ENCODE peak calls at places on chromosomes 11 and 22, in six cellular contexts. One of them, this sample, is unnamed.

GRCh38 chr11:108596701-108597100 is 3.1 kb upstream of the EXPH5 start:
- DNase-seq in kidney tubule cell: no peak
- DNase-seq in hippocampal formation: no peak
- DNase-seq in fibroblast of lung: no peak
- DNase-seq in D341Med: no peak
- DNase-seq in fibroblast of mammary gland: no peak
- DNase-seq in this sample: no peak

GRCh38 chr11:65613091-65613928 is 711 bp downstream of the MAP3K11 start:
- DNase-seq in kidney tubule cell: peak
- DNase-seq in hippocampal formation: no peak
- DNase-seq in fibroblast of lung: no peak
- DNase-seq in D341Med: no peak
- DNase-seq in fibroblast of mammary gland: no peak
- DNase-seq in this sample: no peak

GRCh38 chr11:92227233-92227593 is 2.6 kb downstream of the FAT3 start:
- DNase-seq in kidney tubule cell: no peak
- DNase-seq in hippocampal formation: no peak
- DNase-seq in fibroblast of lung: no peak
- DNase-seq in D341Med: peak
- DNase-seq in fibroblast of mammary gland: no peak
- DNase-seq in this sample: peak

GRCh38 chr11:121586727-121587126 is 134.0 kb upstream of the SORL1-AS1 start:
- DNase-seq in kidney tubule cell: no peak
- DNase-seq in hippocampal formation: no peak
- DNase-seq in fibroblast of lung: no peak
- DNase-seq in D341Med: no peak
- DNase-seq in fibroblast of mammary gland: no peak
- DNase-seq in this sample: no peak

GRCh38 chr11:1234771-1235614 is 12.1 kb downstream of the MUC5B start:
- DNase-seq in kidney tubule cell: no peak
- DNase-seq in hippocampal formation: no peak
- DNase-seq in fibroblast of lung: no peak
- DNase-seq in D341Med: peak
- DNase-seq in fibroblast of mammary gland: no peak
- DNase-seq in this sample: no peak

GRCh38 chr11:11407065-11407737 is 54.2 kb upstream of the CSNK2A3 start:
- DNase-seq in kidney tubule cell: no peak
- DNase-seq in hippocampal formation: no peak
- DNase-seq in fibroblast of lung: no peak
- DNase-seq in D341Med: peak
- DNase-seq in fibroblast of mammary gland: peak
- DNase-seq in this sample: no peak

GRCh38 chr22:24843048-24843447 is 37.0 kb downstream of the SGSM1 start:
- DNase-seq in kidney tubule cell: no peak
- DNase-seq in hippocampal formation: no peak
- DNase-seq in fibroblast of lung: no peak
- DNase-seq in D341Med: no peak
- DNase-seq in fibroblast of mammary gland: no peak
- DNase-seq in this sample: no peak

GRCh38 chr11:692824-693414 is 2.1 kb downstream of the DEAF1 start:
- DNase-seq in kidney tubule cell: no peak
- DNase-seq in hippocampal formation: no peak
- DNase-seq in fibroblast of lung: peak
- DNase-seq in D341Med: no peak
- DNase-seq in fibroblast of mammary gland: peak
- DNase-seq in this sample: no peak

GRCh38 chr11:66113132-66113856 is 43.2 kb downstream of the PACS1 start:
- DNase-seq in kidney tubule cell: peak
- DNase-seq in hippocampal formation: no peak
- DNase-seq in fibroblast of lung: peak
- DNase-seq in D341Med: no peak
- DNase-seq in fibroblast of mammary gland: peak
- DNase-seq in this sample: no peak

GRCh38 chr11:117391181-117391580 is 63.5 kb downstream of the CEP164 start:
- DNase-seq in kidney tubule cell: no peak
- DNase-seq in hippocampal formation: no peak
- DNase-seq in fibroblast of lung: no peak
- DNase-seq in D341Med: no peak
- DNase-seq in fibroblast of mammary gland: no peak
- DNase-seq in this sample: no peak

GRCh38 chr22:30444632-30445437 is 19.3 kb downstream of the MTFP1 start:
- DNase-seq in kidney tubule cell: peak
- DNase-seq in hippocampal formation: no peak
- DNase-seq in fibroblast of lung: peak
- DNase-seq in D341Med: peak
- DNase-seq in fibroblast of mammary gland: peak
- DNase-seq in this sample: peak

GRCh38 chr11:57360991-57361390 is 20.0 kb downstream of the PRG3 start:
- DNase-seq in kidney tubule cell: no peak
- DNase-seq in hippocampal formation: no peak
- DNase-seq in fibroblast of lung: no peak
- DNase-seq in D341Med: no peak
- DNase-seq in fibroblast of mammary gland: no peak
- DNase-seq in this sample: no peak

This sample was measured in GM20000.